ENCODE peak calls at places on chromosomes 11 and 22, in ten cellular contexts. Z is AG10803; I is H9; J is substantia nigra; L is BE2C; K is stromal cell of bone marrow; M is AG09319; B is astrocyte of the cerebellum; T is fibroblast of mammary gland; H is stimulated activated CD4-positive, alpha-beta T cell treated with anti-CD3 and anti-CD28 coated beads, Interleukin-1b, Interleukin-23, amount 100 ng/mL, for 24 hours. C is an unnamed sample.

GRCh38 chr11:130536106-130537040 is 87.9 kb downstream of the ADAMTS15 start:
- DNase-seq in Z (peak; percentile 33), I (no peak), J (no peak), L (no peak), K (no peak), M (no peak), B (no peak), T (peak; percentile 34), H (no peak), C (no peak)

GRCh38 chr11:65810046-65810868 is 23.4 kb downstream of the OVOL1 start:
- DNase-seq in Z (no peak), I (no peak), J (no peak), L (no peak), K (no peak), M (no peak), B (no peak), T (peak; percentile 10), H (no peak), C (no peak)

GRCh38 chr11:79973701-79974626 is 533.1 kb upstream of the TENM4 start:
- DNase-seq in Z (peak; percentile 49), I (peak; percentile 60), J (no peak), L (no peak), K (peak; percentile 18), M (no peak), B (no peak), T (peak; percentile 1), H (no peak), C (no peak)

GRCh38 chr11:17459211-17459610 is 17.4 kb downstream of the ABCC8 start:
- DNase-seq in Z (peak; percentile 67), I (no peak), J (no peak), L (no peak), K (no peak), M (no peak), B (no peak), T (peak; percentile 24), H (no peak), C (no peak)

GRCh38 chr11:111541209-111542061 is 915 bp downstream of the LAYN start:
- DNase-seq in Z (peak; percentile 79), I (peak; percentile 60), J (peak; percentile 17), L (no peak), K (no peak), M (peak; percentile 74), B (peak; percentile 81), T (peak; percentile 74), H (no peak), C (no peak)

GRCh38 chr11:61787928-61788491 is 4.4 kb downstream of the TMEM258 start:
- DNase-seq in Z (peak; percentile 30), I (peak; percentile 74), J (peak; percentile 68), L (peak; percentile 66), K (peak; percentile 10), M (no peak), B (peak; percentile 35), T (peak; percentile 58), H (no peak), C (no peak)

GRCh38 chr11:133163463-133164419 is 368.6 kb downstream of the OPCML start:
- DNase-seq in Z (peak; percentile 57), I (peak; percentile 40), J (no peak), L (no peak), K (peak; percentile 20), M (no peak), B (peak; percentile 15), T (peak; percentile 34), H (no peak), C (no peak)

GRCh38 chr11:92839450-92839849 is 130.0 kb upstream of the MTNR1B start:
- DNase-seq in Z (peak; percentile 15), I (no peak), J (no peak), L (no peak), K (no peak), M (no peak), B (no peak), T (no peak), H (no peak), C (no peak)

GRCh38 chr11:47389577-47390072 is 11.3 kb upstream of the SPI1 start:
- DNase-seq in Z (no peak), I (no peak), J (no peak), L (no peak), K (no peak), M (no peak), B (no peak), T (no peak), H (no peak), C (no peak)

GRCh38 chr22:44709881-44710400 is 7.9 kb downstream of the PRR5 start:
- DNase-seq in Z (no peak), I (no peak), J (no peak), L (peak; percentile 6), K (no peak), M (no peak), B (no peak), T (no peak), H (no peak), C (no peak)

GRCh38 chr11:47573321-47573720 is 5.4 kb downstream of the KBTBD4 start:
- DNase-seq in Z (no peak), I (no peak), J (peak; percentile 46), L (no peak), K (no peak), M (no peak), B (no peak), T (no peak), H (no peak), C (no peak)

C was measured in omental fat pad.